ENCODE peak calls at places on chromosomes 7 and 10, in nine cellular contexts. S is spleen, P is cardiac muscle cell, M is hepatocyte, Q is bronchial epithelial cell, D is A549, E is psoas muscle, B is pancreas, K is cardiac fibroblast. N is an unnamed sample.

GRCh38 chr7:103981003-103981423 is 8.4 kb downstream of the RELN start:
- DNase-seq in S (no peak), P (no peak), M (no peak), Q (no peak), D (no peak), E (no peak), B (no peak), K (no peak), N (no peak)

GRCh38 chr10:110834622-110835219 is 37.0 kb upstream of the PDCD4 start:
- DNase-seq in S (no peak), P (peak), M (peak), Q (peak), D (no peak), E (no peak), B (peak), K (no peak), N (no peak)

GRCh38 chr7:8590791-8591190 is 157.4 kb downstream of the NXPH1 start:
- DNase-seq in S (no peak), P (no peak), M (no peak), Q (no peak), D (no peak), E (no peak), B (no peak), K (no peak), N (no peak)

GRCh38 chr10:10584164-10584563 is 433.5 kb upstream of the CELF2 start:
- DNase-seq in S (no peak), P (no peak), M (no peak), Q (no peak), D (no peak), E (no peak), B (no peak), K (no peak), N (no peak)

GRCh38 chr7:130131191-130131834 is 61.0 kb downstream of the KLHDC10 start:
- DNase-seq in S (no peak), P (no peak), M (no peak), Q (no peak), D (no peak), E (no peak), B (no peak), K (no peak), N (no peak)

GRCh38 chr7:101939136-101939695 is 121.8 kb downstream of the CUX1 start:
- DNase-seq in S (peak), P (no peak), M (no peak), Q (no peak), D (peak), E (no peak), B (no peak), K (no peak), N (no peak)

GRCh38 chr10:114767101-114767588 is 54.4 kb upstream of the FHIP2A start:
- DNase-seq in S (no peak), P (no peak), M (no peak), Q (peak), D (no peak), E (no peak), B (no peak), K (peak), N (no peak)

GRCh38 chr7:24381919-24382505 is 98.0 kb downstream of the NPY start:
- DNase-seq in S (no peak), P (peak), M (peak), Q (peak), D (peak), E (no peak), B (no peak), K (peak), N (no peak)

GRCh38 chr10:108301002-108301401 is 1136.5 kb upstream of the SORCS1 start:
- DNase-seq in S (no peak), P (no peak), M (no peak), Q (no peak), D (no peak), E (no peak), B (no peak), K (no peak), N (no peak)

GRCh38 chr7:143299346-143299745 is 11.2 kb downstream of the CASP2 start:
- DNase-seq in S (no peak), P (no peak), M (no peak), Q (peak), D (no peak), E (no peak), B (no peak), K (peak), N (no peak)

GRCh38 chr7:135768064-135768463 is 19.5 kb upstream of the FAM180A start:
- DNase-seq in S (no peak), P (no peak), M (no peak), Q (no peak), D (no peak), E (no peak), B (no peak), K (no peak), N (no peak)

GRCh38 chr10:132434405-132435005 is 37.5 kb downstream of the PWWP2B start:
- DNase-seq in S (peak), P (no peak), M (no peak), Q (no peak), D (peak), E (peak), B (peak), K (no peak), N (no peak)

GRCh38 chr7:150649084-150649385 is 16.9 kb upstream of the GIMAP6 start:
- DNase-seq in S (no peak), P (no peak), M (no peak), Q (no peak), D (no peak), E (no peak), B (no peak), K (no peak), N (no peak)

GRCh38 chr7:30828591-30828990 is 57.4 kb downstream of the MINDY4 start:
- DNase-seq in S (no peak), P (no peak), M (no peak), Q (no peak), D (no peak), E (no peak), B (no peak), K (no peak), N (no peak)

GRCh38 chr7:131527462-131527861 is 29.0 kb downstream of the PODXL start:
- DNase-seq in S (peak), P (no peak), M (no peak), Q (no peak), D (no peak), E (no peak), B (no peak), K (no peak), N (no peak)

GRCh38 chr10:21473541-21473940 is 51.9 kb downstream of the SKIDA1 start:
- DNase-seq in S (peak), P (no peak), M (no peak), Q (no peak), D (no peak), E (no peak), B (no peak), K (no peak), N (no peak)

GRCh38 chr7:2001601-2002442 is 230.9 kb downstream of the MAD1L1 start:
- DNase-seq in S (peak), P (no peak), M (no peak), Q (peak), D (no peak), E (peak), B (peak), K (no peak), N (no peak)

GRCh38 chr7:45187946-45188411 is 30.4 kb downstream of the RAMP3 start:
- DNase-seq in S (peak), P (no peak), M (no peak), Q (no peak), D (no peak), E (no peak), B (no peak), K (no peak), N (no peak)

GRCh38 chr7:33685488-33685887 is 219.9 kb upstream of the BMPER start:
- DNase-seq in S (no peak), P (no peak), M (no peak), Q (no peak), D (no peak), E (no peak), B (no peak), K (no peak), N (no peak)

GRCh38 chr7:141646826-141647480 is 55.0 kb downstream of the DENND11 start:
- DNase-seq in S (no peak), P (no peak), M (no peak), Q (no peak), D (no peak), E (no peak), B (no peak), K (peak), N (no peak)

GRCh38 chr10:43190775-43191174 is 52.5 kb downstream of the CSGALNACT2 start:
- DNase-seq in S (no peak), P (no peak), M (no peak), Q (no peak), D (no peak), E (no peak), B (no peak), K (peak), N (no peak)

GRCh38 chr7:102473271-102473991 is 5.3 kb downstream of the POLR2J start:
- DNase-seq in S (peak), P (no peak), M (peak), Q (no peak), D (no peak), E (peak), B (peak), K (no peak), N (no peak)

DNA sequence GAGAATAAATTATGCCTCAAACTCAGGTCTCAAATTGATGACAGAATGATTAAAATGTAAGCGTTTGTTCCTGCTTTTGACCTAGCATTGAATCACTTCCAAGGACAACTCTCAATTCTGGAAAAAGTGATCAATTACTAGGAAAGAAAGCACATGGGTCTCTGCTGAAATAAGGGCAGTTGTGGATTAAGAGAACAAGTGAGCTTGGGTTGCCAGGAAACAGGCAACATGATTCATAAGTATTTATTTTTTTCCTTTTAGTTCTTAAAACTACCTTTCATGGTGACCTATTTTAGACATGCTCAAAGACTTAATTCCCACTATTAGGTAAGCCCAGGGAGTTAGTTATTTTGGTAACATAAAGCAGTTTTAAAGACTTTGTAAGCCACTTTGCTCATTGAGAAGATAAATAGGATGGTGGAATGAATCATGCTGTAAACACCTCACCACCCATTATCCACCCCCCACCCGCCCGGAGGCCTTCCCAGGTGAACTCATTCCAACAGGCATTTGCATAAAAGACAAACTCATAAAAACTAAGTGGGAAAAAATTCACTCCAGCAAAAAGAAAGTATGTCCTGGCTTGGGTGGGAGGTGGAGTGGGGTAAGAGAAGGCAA is 728.3 kb downstream of the SORCS1 start:
- DNase-seq in S (no peak), P (no peak), M (no peak), Q (peak), D (no peak), E (no peak), B (no peak), K (peak), N (no peak)
- TF ChIP-seq CTCF in S (no peak), P (no peak), M (no peak), Q (no peak), D (no peak), E (no peak), B (no peak), K (no peak), N (no peak)

DNA sequence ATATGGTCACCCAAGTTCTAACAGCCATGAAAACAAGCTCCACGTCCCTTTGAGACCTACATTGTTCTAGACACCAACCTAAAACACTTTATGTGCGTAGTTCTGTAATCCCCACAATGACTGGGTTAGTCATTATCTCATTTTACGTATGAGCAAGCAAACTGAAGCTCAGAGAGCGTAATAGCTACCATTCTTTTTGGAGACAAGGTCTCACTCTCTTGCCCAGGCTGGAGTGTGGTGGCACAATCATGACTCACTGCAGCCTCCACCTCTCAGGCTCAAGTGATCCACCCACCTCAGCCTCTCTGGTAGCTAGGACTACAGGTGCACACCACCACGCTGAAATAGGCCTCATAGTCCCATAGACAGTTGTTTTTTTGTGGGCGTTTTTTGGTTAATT is 10.5 kb downstream of the DAGLB start:
- DNase-seq in S (no peak), P (no peak), M (no peak), Q (peak), D (no peak), E (no peak), B (no peak), K (no peak), N (no peak)
- H3K4me3 ChIP-seq in S (no peak), P (no peak), M (no peak), Q (no peak), D (no peak), E (no peak), B (no peak), K (no peak), N (no peak)

GRCh38 chr10:14975672-14976273 is 16.6 kb downstream of the MEIG1 start:
- DNase-seq in S (no peak), P (no peak), M (no peak), Q (no peak), D (peak), E (no peak), B (no peak), K (no peak), N (no peak)
- TF ChIP-seq CTCF in S (no peak), P (peak), M (no peak), Q (no peak), D (peak), E (no peak), B (no peak), K (peak), N (peak)

GRCh38 chr10:93063217-93063976 is 2.8 kb downstream of the CYP26C1 start:
- DNase-seq in S (no peak), P (no peak), M (no peak), Q (no peak), D (no peak), E (no peak), B (no peak), K (no peak), N (no peak)
- H3K4me3 ChIP-seq in S (peak), P (peak), M (no peak), Q (no peak), D (no peak), E (peak), B (no peak), K (peak), N (peak)